ENCODE peak calls at places on chromosomes 12 and 14, in nine cellular contexts. One of them, this sample, is unnamed.

GRCh38 chr12:92030618-92031017 is 115.0 kb downstream of the BTG1 start:
- DNase-seq in GM20000: peak
- DNase-seq in progenitor cell of endocrine pancreas: no peak
- DNase-seq in heart left ventricle: no peak
- DNase-seq in GM13977: peak
- DNase-seq in psoas muscle: no peak
- DNase-seq in choroid plexus epithelial cell: peak
- DNase-seq in astrocyte of the spinal cord: peak
- DNase-seq in breast epithelium: no peak
- DNase-seq in this sample: peak

GRCh38 chr12:14554281-14555008 is 13.2 kb downstream of the PLBD1 start:
- DNase-seq in heart left ventricle: peak
- DNase-seq in choroid plexus epithelial cell: no peak
- DNase-seq in GM13977: no peak
- DNase-seq in astrocyte of the spinal cord: no peak
- DNase-seq in GM20000: no peak
- DNase-seq in breast epithelium: peak
- DNase-seq in psoas muscle: peak
- DNase-seq in progenitor cell of endocrine pancreas: no peak
- DNase-seq in this sample: no peak

GRCh38 chr14:35430459-35431199 is 26.1 kb upstream of the NFKBIA start:
- DNase-seq in GM13977: no peak
- DNase-seq in progenitor cell of endocrine pancreas: no peak
- DNase-seq in psoas muscle: no peak
- DNase-seq in astrocyte of the spinal cord: no peak
- DNase-seq in heart left ventricle: no peak
- DNase-seq in GM20000: no peak
- DNase-seq in breast epithelium: no peak
- DNase-seq in choroid plexus epithelial cell: no peak
- DNase-seq in this sample: no peak

GRCh38 chr12:109276160-109276559 is 32.9 kb downstream of the FOXN4 start:
- DNase-seq in choroid plexus epithelial cell: no peak
- DNase-seq in psoas muscle: no peak
- DNase-seq in GM13977: no peak
- DNase-seq in heart left ventricle: no peak
- DNase-seq in progenitor cell of endocrine pancreas: no peak
- DNase-seq in astrocyte of the spinal cord: no peak
- DNase-seq in breast epithelium: no peak
- DNase-seq in GM20000: no peak
- DNase-seq in this sample: no peak

GRCh38 chr14:99333841-99334240 is 61.8 kb upstream of the BCL11B start:
- DNase-seq in GM20000: no peak
- DNase-seq in psoas muscle: no peak
- DNase-seq in choroid plexus epithelial cell: no peak
- DNase-seq in progenitor cell of endocrine pancreas: no peak
- DNase-seq in GM13977: no peak
- DNase-seq in breast epithelium: no peak
- DNase-seq in astrocyte of the spinal cord: no peak
- DNase-seq in heart left ventricle: peak
- DNase-seq in this sample: no peak

GRCh38 chr12:14394317-14395058 is 29.0 kb downstream of the ATF7IP start:
- DNase-seq in heart left ventricle: no peak
- DNase-seq in psoas muscle: no peak
- DNase-seq in breast epithelium: no peak
- DNase-seq in progenitor cell of endocrine pancreas: no peak
- DNase-seq in astrocyte of the spinal cord: peak
- DNase-seq in GM20000: peak
- DNase-seq in GM13977: peak
- DNase-seq in choroid plexus epithelial cell: peak
- DNase-seq in this sample: peak

GRCh38 chr12:89299417-89299816 is 52.9 kb downstream of the DUSP6 start:
- DNase-seq in choroid plexus epithelial cell: no peak
- DNase-seq in astrocyte of the spinal cord: no peak
- DNase-seq in psoas muscle: no peak
- DNase-seq in heart left ventricle: no peak
- DNase-seq in progenitor cell of endocrine pancreas: no peak
- DNase-seq in breast epithelium: no peak
- DNase-seq in GM13977: no peak
- DNase-seq in GM20000: no peak
- DNase-seq in this sample: no peak

GRCh38 chr14:38278035-38278434 is 22.1 kb upstream of the CLEC14A start:
- DNase-seq in astrocyte of the spinal cord: no peak
- DNase-seq in heart left ventricle: no peak
- DNase-seq in breast epithelium: no peak
- DNase-seq in psoas muscle: no peak
- DNase-seq in GM13977: no peak
- DNase-seq in GM20000: no peak
- DNase-seq in choroid plexus epithelial cell: peak
- DNase-seq in progenitor cell of endocrine pancreas: no peak
- DNase-seq in this sample: no peak

GRCh38 chr12:124523071-124523470 is 44.3 kb downstream of the NCOR2 start:
- DNase-seq in progenitor cell of endocrine pancreas: no peak
- DNase-seq in psoas muscle: peak
- DNase-seq in choroid plexus epithelial cell: no peak
- DNase-seq in heart left ventricle: peak
- DNase-seq in astrocyte of the spinal cord: no peak
- DNase-seq in breast epithelium: no peak
- DNase-seq in GM13977: no peak
- DNase-seq in GM20000: no peak
- DNase-seq in this sample: peak

GRCh38 chr14:99479903-99480855 is 480 bp downstream of the SETD3 start:
- DNase-seq in breast epithelium: peak
- DNase-seq in GM13977: peak
- DNase-seq in heart left ventricle: peak
- DNase-seq in psoas muscle: peak
- DNase-seq in choroid plexus epithelial cell: peak
- DNase-seq in progenitor cell of endocrine pancreas: peak
- DNase-seq in astrocyte of the spinal cord: peak
- DNase-seq in GM20000: peak
- DNase-seq in this sample: peak

GRCh38 chr12:64147860-64148259 is 74.2 kb downstream of the KICS2 start:
- DNase-seq in psoas muscle: no peak
- DNase-seq in GM20000: no peak
- DNase-seq in astrocyte of the spinal cord: no peak
- DNase-seq in breast epithelium: no peak
- DNase-seq in choroid plexus epithelial cell: no peak
- DNase-seq in progenitor cell of endocrine pancreas: no peak
- DNase-seq in GM13977: no peak
- DNase-seq in heart left ventricle: no peak
- DNase-seq in this sample: no peak

GRCh38 chr14:43022094-43022800 is 1415.6 kb downstream of the LRFN5 start:
- DNase-seq in breast epithelium: no peak
- DNase-seq in psoas muscle: no peak
- DNase-seq in astrocyte of the spinal cord: no peak
- DNase-seq in GM13977: no peak
- DNase-seq in progenitor cell of endocrine pancreas: no peak
- DNase-seq in heart left ventricle: no peak
- DNase-seq in GM20000: no peak
- DNase-seq in choroid plexus epithelial cell: no peak
- DNase-seq in this sample: no peak
- TF ChIP-seq CTCF in breast epithelium: no peak
- TF ChIP-seq CTCF in psoas muscle: no peak
- TF ChIP-seq CTCF in astrocyte of the spinal cord: no peak
- TF ChIP-seq CTCF in GM13977: no peak
- TF ChIP-seq CTCF in progenitor cell of endocrine pancreas: no peak
- TF ChIP-seq CTCF in heart left ventricle: no peak
- TF ChIP-seq CTCF in GM20000: no peak
- TF ChIP-seq CTCF in choroid plexus epithelial cell: no peak
- TF ChIP-seq CTCF in this sample: no peak

DNA sequence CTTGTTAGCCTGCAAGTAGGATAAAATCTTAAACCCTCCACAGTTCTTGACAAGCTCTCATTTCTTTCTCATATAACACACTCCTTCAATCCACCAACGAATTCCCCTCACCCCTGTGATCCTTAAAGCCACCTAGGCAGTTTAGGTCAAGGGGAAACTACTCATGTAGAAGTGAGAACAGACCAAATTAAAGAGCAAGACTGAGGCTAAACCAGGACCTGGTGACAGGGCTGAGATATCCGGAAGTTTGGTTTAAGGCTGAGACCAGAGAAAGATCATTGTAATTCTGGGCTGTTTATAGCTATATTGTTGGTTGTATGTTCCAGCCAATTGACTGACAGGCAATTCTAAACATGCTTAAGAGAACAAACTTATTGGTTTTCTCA is 54.1 kb upstream of the PTGR2 start:
- DNase-seq in choroid plexus epithelial cell: no peak
- DNase-seq in breast epithelium: no peak
- DNase-seq in progenitor cell of endocrine pancreas: no peak
- DNase-seq in GM20000: no peak
- DNase-seq in GM13977: no peak
- DNase-seq in psoas muscle: no peak
- DNase-seq in astrocyte of the spinal cord: no peak
- DNase-seq in heart left ventricle: no peak
- DNase-seq in this sample: no peak
- TF ChIP-seq CTCF in choroid plexus epithelial cell: no peak
- TF ChIP-seq CTCF in breast epithelium: no peak
- TF ChIP-seq CTCF in progenitor cell of endocrine pancreas: no peak
- TF ChIP-seq CTCF in GM20000: no peak
- TF ChIP-seq CTCF in GM13977: no peak
- TF ChIP-seq CTCF in psoas muscle: no peak
- TF ChIP-seq CTCF in astrocyte of the spinal cord: no peak
- TF ChIP-seq CTCF in heart left ventricle: no peak
- TF ChIP-seq CTCF in this sample: no peak

GRCh38 chr12:53551889-53552291 is 44.6 kb upstream of the NPFF start:
- DNase-seq in GM20000: no peak
- DNase-seq in choroid plexus epithelial cell: peak
- DNase-seq in psoas muscle: no peak
- DNase-seq in GM13977: no peak
- DNase-seq in progenitor cell of endocrine pancreas: no peak
- DNase-seq in breast epithelium: no peak
- DNase-seq in heart left ventricle: no peak
- DNase-seq in astrocyte of the spinal cord: peak
- DNase-seq in this sample: no peak
- TF ChIP-seq CTCF in GM20000: no peak
- TF ChIP-seq CTCF in choroid plexus epithelial cell: peak
- TF ChIP-seq CTCF in psoas muscle: no peak
- TF ChIP-seq CTCF in GM13977: peak
- TF ChIP-seq CTCF in progenitor cell of endocrine pancreas: no peak
- TF ChIP-seq CTCF in breast epithelium: no peak
- TF ChIP-seq CTCF in heart left ventricle: no peak
- TF ChIP-seq CTCF in astrocyte of the spinal cord: no peak
- TF ChIP-seq CTCF in this sample: no peak

GRCh38 chr14:76175942-76176341 is 24.2 kb downstream of the GPATCH2L start:
- DNase-seq in breast epithelium: no peak
- DNase-seq in heart left ventricle: no peak
- DNase-seq in psoas muscle: no peak
- DNase-seq in GM13977: no peak
- DNase-seq in astrocyte of the spinal cord: no peak
- DNase-seq in GM20000: no peak
- DNase-seq in choroid plexus epithelial cell: no peak
- DNase-seq in progenitor cell of endocrine pancreas: no peak
- DNase-seq in this sample: no peak

GRCh38 chr14:76186318-76187027 is 34.8 kb downstream of the GPATCH2L start:
- DNase-seq in psoas muscle: no peak
- DNase-seq in GM13977: peak
- DNase-seq in heart left ventricle: no peak
- DNase-seq in choroid plexus epithelial cell: no peak
- DNase-seq in progenitor cell of endocrine pancreas: no peak
- DNase-seq in GM20000: peak
- DNase-seq in astrocyte of the spinal cord: no peak
- DNase-seq in breast epithelium: no peak
- DNase-seq in this sample: no peak

DNA sequence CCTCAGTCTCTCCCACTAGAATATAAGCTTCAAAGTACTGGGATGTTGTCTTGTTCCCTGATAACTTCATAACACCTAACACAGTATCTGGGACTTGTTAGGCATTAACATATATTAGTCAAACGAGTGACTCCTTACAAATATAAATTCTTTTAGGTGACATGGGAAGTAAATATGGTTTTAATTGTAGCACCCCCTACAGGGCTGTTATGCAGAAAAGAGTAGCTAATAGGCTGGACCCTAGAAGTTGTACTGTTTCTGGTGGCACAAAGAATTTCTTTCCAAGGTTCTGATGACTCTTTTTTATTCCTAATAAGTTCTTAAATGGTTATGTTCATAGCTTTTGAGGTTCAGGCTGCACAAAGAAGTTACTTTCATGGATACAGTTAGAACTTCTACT is 29.8 kb downstream of the GPATCH2L start:
- DNase-seq in breast epithelium: no peak
- DNase-seq in GM13977: no peak
- DNase-seq in progenitor cell of endocrine pancreas: no peak
- DNase-seq in astrocyte of the spinal cord: no peak
- DNase-seq in choroid plexus epithelial cell: peak
- DNase-seq in GM20000: no peak
- DNase-seq in heart left ventricle: no peak
- DNase-seq in psoas muscle: no peak
- DNase-seq in this sample: no peak
- TF ChIP-seq CTCF in breast epithelium: no peak
- TF ChIP-seq CTCF in GM13977: peak
- TF ChIP-seq CTCF in progenitor cell of endocrine pancreas: peak
- TF ChIP-seq CTCF in astrocyte of the spinal cord: peak
- TF ChIP-seq CTCF in choroid plexus epithelial cell: peak
- TF ChIP-seq CTCF in GM20000: no peak
- TF ChIP-seq CTCF in heart left ventricle: no peak
- TF ChIP-seq CTCF in psoas muscle: no peak
- TF ChIP-seq CTCF in this sample: no peak